ENCODE peak calls at places on chromosomes 6 and 20, in four cellular contexts. One of them, this sample, is unnamed.

GRCh38 chr20:34045930-34046329 is 52.2 kb downstream of the RALY start:
- DNase-seq in heart right ventricle: no peak
- DNase-seq in AG10803: no peak
- DNase-seq in spleen: no peak
- DNase-seq in this sample: no peak

GRCh38 chr6:3961581-3962225 is 112.5 kb downstream of the FAM50B start:
- DNase-seq in spleen: no peak
- DNase-seq in AG10803: peak
- DNase-seq in heart right ventricle: no peak
- DNase-seq in this sample: no peak

GRCh38 chr20:62946918-62947317 is 5.6 kb upstream of the SLC17A9 start:
- DNase-seq in spleen: peak
- DNase-seq in AG10803: no peak
- DNase-seq in heart right ventricle: peak
- DNase-seq in this sample: no peak

GRCh38 chr6:158377866-158378265 is 65.6 kb downstream of the TULP4 start:
- DNase-seq in AG10803: peak
- DNase-seq in spleen: no peak
- DNase-seq in heart right ventricle: no peak
- DNase-seq in this sample: no peak

GRCh38 chr6:146709036-146709622 is 110.4 kb downstream of the ADGB start:
- DNase-seq in heart right ventricle: no peak
- DNase-seq in spleen: no peak
- DNase-seq in AG10803: no peak
- DNase-seq in this sample: no peak

GRCh38 chr20:5770240-5770986 is 20.2 kb downstream of the SHLD1 start:
- DNase-seq in AG10803: peak
- DNase-seq in spleen: no peak
- DNase-seq in heart right ventricle: no peak
- DNase-seq in this sample: no peak

GRCh38 chr6:99353126-99353525 is 3.7 kb upstream of the FAXC start:
- DNase-seq in heart right ventricle: no peak
- DNase-seq in AG10803: no peak
- DNase-seq in spleen: no peak
- DNase-seq in this sample: no peak

GRCh38 chr6:122145246-122145645 is 254.2 kb upstream of the HSF2 start:
- DNase-seq in AG10803: no peak
- DNase-seq in spleen: no peak
- DNase-seq in heart right ventricle: no peak
- DNase-seq in this sample: no peak

GRCh38 chr6:89379281-89379680 is 26.8 kb upstream of the UBE2J1 start:
- DNase-seq in spleen: no peak
- DNase-seq in heart right ventricle: no peak
- DNase-seq in AG10803: no peak
- DNase-seq in this sample: no peak

GRCh38 chr6:117381749-117382148 is 44.0 kb downstream of the ROS1 start:
- DNase-seq in AG10803: no peak
- DNase-seq in heart right ventricle: no peak
- DNase-seq in spleen: no peak
- DNase-seq in this sample: no peak

GRCh38 chr6:105550961-105551625 is 148.2 kb upstream of the PREP start:
- DNase-seq in spleen: no peak
- DNase-seq in AG10803: peak
- DNase-seq in heart right ventricle: no peak
- DNase-seq in this sample: no peak

GRCh38 chr20:57682184-57683038 is 27.4 kb downstream of the PMEPA1 start:
- DNase-seq in AG10803: peak
- DNase-seq in spleen: no peak
- DNase-seq in heart right ventricle: peak
- DNase-seq in this sample: no peak

GRCh38 chr6:5995705-5996686 is 10.7 kb downstream of the NRN1 start:
- DNase-seq in spleen: peak
- DNase-seq in AG10803: peak
- DNase-seq in heart right ventricle: peak
- DNase-seq in this sample: no peak

GRCh38 chr6:141451508-141452353 is 681.0 kb upstream of the GJE1 start:
- DNase-seq in spleen: no peak
- DNase-seq in heart right ventricle: no peak
- DNase-seq in AG10803: peak
- DNase-seq in this sample: no peak

GRCh38 chr6:6758915-6759654 is 170.6 kb downstream of the LY86 start:
- DNase-seq in heart right ventricle: peak
- DNase-seq in AG10803: peak
- DNase-seq in spleen: no peak
- DNase-seq in this sample: no peak

GRCh38 chr6:15527838-15528617 is 134.8 kb downstream of the DTNBP1 start:
- DNase-seq in spleen: no peak
- DNase-seq in AG10803: peak
- DNase-seq in heart right ventricle: no peak
- DNase-seq in this sample: no peak

DNA sequence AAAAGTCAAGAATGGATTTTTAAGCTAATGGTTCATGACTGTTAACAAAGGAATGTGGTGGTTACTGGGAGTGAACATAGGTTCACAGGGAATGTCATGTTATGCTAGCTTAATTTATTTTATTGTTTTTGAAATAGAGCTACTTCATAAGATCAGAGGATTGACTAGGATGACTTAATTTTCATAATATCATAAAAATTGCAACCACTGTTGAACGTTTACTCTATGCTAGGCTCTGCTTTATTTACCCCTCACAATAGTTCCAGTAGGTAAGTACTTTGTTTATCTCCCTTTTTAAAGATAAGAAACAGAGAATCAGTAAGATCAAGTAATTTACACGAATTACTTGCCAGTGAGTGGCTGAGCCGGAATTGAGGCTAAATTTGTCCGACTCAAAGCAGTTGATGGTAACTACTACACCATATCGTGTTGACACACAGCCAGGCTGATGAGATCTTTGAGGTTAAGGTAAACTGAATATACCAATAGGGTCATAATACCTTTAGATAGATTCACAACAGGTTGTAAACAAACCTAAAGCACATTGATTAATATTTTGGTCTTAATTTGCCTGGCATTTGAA is 194.6 kb upstream of the CITED2 start:
- DNase-seq in AG10803: peak
- DNase-seq in spleen: no peak
- DNase-seq in heart right ventricle: no peak
- DNase-seq in this sample: no peak
- H3K4me3 ChIP-seq in AG10803: no peak
- H3K4me3 ChIP-seq in spleen: no peak
- H3K4me3 ChIP-seq in heart right ventricle: no peak
- H3K4me3 ChIP-seq in this sample: no peak

GRCh38 chr6:43972179-43972914 is 154.9 kb downstream of the MRPL14 start:
- DNase-seq in spleen: no peak
- DNase-seq in AG10803: peak
- DNase-seq in heart right ventricle: no peak
- DNase-seq in this sample: no peak
- TF ChIP-seq CTCF in spleen: no peak
- TF ChIP-seq CTCF in AG10803: peak
- TF ChIP-seq CTCF in heart right ventricle: no peak
- TF ChIP-seq CTCF in this sample: no peak

GRCh38 chr6:72554203-72554564 is 67.7 kb upstream of the KCNQ5 start:
- DNase-seq in heart right ventricle: no peak
- DNase-seq in spleen: no peak
- DNase-seq in AG10803: peak
- DNase-seq in this sample: no peak

GRCh38 chr6:72553531-72554202 is 68.2 kb upstream of the KCNQ5 start:
- DNase-seq in heart right ventricle: no peak
- DNase-seq in AG10803: peak
- DNase-seq in spleen: no peak
- DNase-seq in this sample: no peak

GRCh38 chr6:72554761-72555221 is 67.1 kb upstream of the KCNQ5 start:
- DNase-seq in AG10803: peak
- DNase-seq in heart right ventricle: no peak
- DNase-seq in spleen: no peak
- DNase-seq in this sample: no peak

GRCh38 chr6:72551470-72551869 is 70.4 kb upstream of the KCNQ5 start:
- DNase-seq in spleen: no peak
- DNase-seq in AG10803: no peak
- DNase-seq in heart right ventricle: no peak
- DNase-seq in this sample: no peak

GRCh38 chr6:72552938-72553337 is 68.9 kb upstream of the KCNQ5 start:
- DNase-seq in heart right ventricle: no peak
- DNase-seq in spleen: no peak
- DNase-seq in AG10803: peak
- DNase-seq in this sample: peak
- H3K4me3 ChIP-seq in heart right ventricle: no peak
- H3K4me3 ChIP-seq in spleen: no peak
- H3K4me3 ChIP-seq in AG10803: no peak
- H3K4me3 ChIP-seq in this sample: no peak

DNA sequence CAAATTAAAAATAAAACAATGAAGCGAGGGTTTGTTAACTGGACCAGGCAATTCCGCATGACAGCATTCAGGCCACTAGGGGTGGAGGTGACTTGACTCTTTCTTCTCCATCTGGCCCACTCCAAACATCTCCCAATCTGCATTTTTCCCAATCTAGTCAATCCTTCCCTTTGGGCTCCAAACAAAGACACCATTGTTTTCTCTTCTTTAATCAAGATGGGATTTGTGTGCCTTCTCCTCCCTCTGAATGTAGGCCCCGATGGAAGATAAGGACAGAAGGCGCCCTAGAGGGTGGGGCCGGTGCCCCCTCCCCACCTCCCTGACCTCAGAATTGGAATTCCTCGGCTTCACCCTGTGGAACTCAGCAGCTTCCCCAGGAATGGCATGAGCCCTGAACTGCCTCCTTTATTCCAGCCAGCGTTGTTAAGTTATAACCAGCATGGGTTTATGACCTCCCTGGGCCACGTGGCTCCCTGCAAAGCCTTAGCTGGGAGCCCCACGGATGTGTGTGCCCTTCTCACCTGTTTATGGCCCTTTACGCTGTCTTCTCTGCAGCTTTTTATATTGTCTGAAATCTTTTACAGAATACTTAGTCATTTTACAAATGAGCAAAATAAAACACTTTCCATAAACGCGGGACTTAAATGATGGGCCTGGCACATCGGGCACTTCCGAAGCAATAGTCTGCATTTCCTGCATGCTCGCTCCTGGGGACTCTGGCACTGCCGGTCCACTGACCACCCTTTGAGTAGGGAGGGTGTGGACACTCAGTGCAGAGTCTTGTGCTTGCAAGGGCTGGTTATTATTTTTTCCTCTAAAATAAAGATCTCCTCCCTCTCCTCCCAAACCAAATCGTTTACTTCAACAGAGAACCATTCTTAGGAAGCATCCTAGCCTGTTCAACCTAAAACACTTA is 24.5 kb downstream of the OVOL2 start:
- DNase-seq in spleen: no peak
- DNase-seq in AG10803: no peak
- DNase-seq in heart right ventricle: no peak
- DNase-seq in this sample: no peak
- TF ChIP-seq CTCF in spleen: no peak
- TF ChIP-seq CTCF in AG10803: peak
- TF ChIP-seq CTCF in heart right ventricle: no peak
- TF ChIP-seq CTCF in this sample: no peak

GRCh38 chr6:26552205-26552604 is 14.0 kb downstream of the HMGN4 start:
- DNase-seq in spleen: no peak
- DNase-seq in heart right ventricle: no peak
- DNase-seq in AG10803: no peak
- DNase-seq in this sample: no peak
- H3K4me3 ChIP-seq in spleen: no peak
- H3K4me3 ChIP-seq in heart right ventricle: no peak
- H3K4me3 ChIP-seq in AG10803: no peak
- H3K4me3 ChIP-seq in this sample: no peak

GRCh38 chr6:150929403-150929802 is 63.9 kb downstream of the MTHFD1L start:
- DNase-seq in spleen: no peak
- DNase-seq in heart right ventricle: no peak
- DNase-seq in AG10803: peak
- DNase-seq in this sample: no peak

GRCh38 chr6:150930816-150931215 is 65.3 kb downstream of the MTHFD1L start:
- DNase-seq in AG10803: peak
- DNase-seq in spleen: no peak
- DNase-seq in heart right ventricle: no peak
- DNase-seq in this sample: no peak

GRCh38 chr6:150925655-150925928 is 60.1 kb downstream of the MTHFD1L start:
- DNase-seq in spleen: no peak
- DNase-seq in heart right ventricle: no peak
- DNase-seq in AG10803: peak
- DNase-seq in this sample: no peak

GRCh38 chr6:150924808-150925654 is 59.5 kb downstream of the MTHFD1L start:
- DNase-seq in AG10803: peak
- DNase-seq in heart right ventricle: no peak
- DNase-seq in spleen: no peak
- DNase-seq in this sample: no peak

GRCh38 chr6:150928882-150929281 is 63.4 kb downstream of the MTHFD1L start:
- DNase-seq in spleen: no peak
- DNase-seq in heart right ventricle: no peak
- DNase-seq in AG10803: no peak
- DNase-seq in this sample: no peak
- TF ChIP-seq CTCF in spleen: no peak
- TF ChIP-seq CTCF in heart right ventricle: peak
- TF ChIP-seq CTCF in AG10803: no peak
- TF ChIP-seq CTCF in this sample: peak

DNA sequence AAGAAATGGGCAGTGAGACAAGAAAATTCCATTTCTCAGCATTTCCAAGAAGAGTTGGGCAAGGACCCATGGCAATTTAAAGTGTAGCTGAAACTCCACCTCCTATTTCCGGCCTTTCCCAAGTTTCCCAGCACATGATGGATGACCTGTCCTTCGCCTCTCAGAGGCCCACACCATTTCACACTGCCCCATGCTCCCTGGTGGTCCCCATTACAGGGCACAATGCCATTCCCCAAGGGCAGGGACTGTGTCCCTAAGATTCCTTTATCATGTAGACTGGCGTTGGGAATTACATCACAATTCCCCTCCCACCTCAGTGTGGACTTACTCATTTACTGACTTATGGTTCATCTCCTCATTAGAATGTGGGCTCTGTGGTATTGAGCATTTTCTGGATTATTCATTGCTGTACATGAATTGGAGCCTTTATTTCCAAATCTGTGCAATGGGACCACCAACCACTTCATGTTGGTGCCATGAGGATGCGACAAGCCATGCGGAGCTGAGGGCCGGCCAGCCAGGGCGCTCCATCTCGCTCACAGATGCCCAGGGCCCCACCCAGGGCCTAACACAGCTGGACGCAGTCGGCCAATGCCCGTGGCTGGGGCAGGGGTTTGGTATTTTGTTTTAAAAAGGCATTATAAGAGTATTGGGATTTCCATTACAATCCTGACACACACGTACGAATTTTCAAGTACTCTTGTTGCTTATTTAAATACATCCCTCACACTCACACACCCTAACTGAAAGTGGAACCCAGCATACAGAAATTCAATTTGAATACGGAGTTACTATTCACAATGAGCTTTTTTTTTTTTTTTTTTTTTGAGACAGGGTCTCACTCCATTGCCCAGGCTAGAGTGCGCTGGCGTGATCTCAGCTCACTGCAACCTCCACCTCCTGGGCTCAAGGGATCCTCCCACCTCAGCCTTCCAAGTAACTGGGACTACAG is 5.4 kb downstream of the ACSS1 start:
- DNase-seq in heart right ventricle: no peak
- DNase-seq in AG10803: peak
- DNase-seq in spleen: peak
- DNase-seq in this sample: no peak
- H3K4me3 ChIP-seq in heart right ventricle: no peak
- H3K4me3 ChIP-seq in AG10803: no peak
- H3K4me3 ChIP-seq in spleen: no peak
- H3K4me3 ChIP-seq in this sample: no peak

This sample was measured in LNCaP clone FGC.